ENCODE peak calls at places on chromosomes 3 and 15, in ten cellular contexts. X, I, Q, F, P, S, Y, M, U and B are unnamed samples.

GRCh38 chr3:38843898-38844297 is 27.9 kb upstream of the SCN10A start:
- DNase-seq in X (no peak), I (peak), Q (peak), F (peak), P (no peak), S (peak), Y (peak), M (peak), U (no peak), B (no peak)

GRCh38 chr15:61383421-61383820 is 154.3 kb upstream of the RORA start:
- DNase-seq in X (no peak), I (no peak), Q (peak), F (no peak), P (no peak), S (no peak), Y (peak), M (no peak), U (no peak), B (peak)

GRCh38 chr3:160478338-160478737 is 28.8 kb upstream of the TRIM59 start:
- DNase-seq in X (no peak), I (no peak), Q (peak), F (no peak), P (no peak), S (no peak), Y (peak), M (no peak), U (no peak), B (no peak)

GRCh38 chr3:154334973-154335420 is 10.7 kb upstream of the DHX36 start:
- DNase-seq in X (peak), I (peak), Q (peak), F (peak), P (peak), S (no peak), Y (peak), M (no peak), U (no peak), B (peak)

GRCh38 chr3:136862611-136862951 is 573 bp downstream of the NCK1 start:
- DNase-seq in X (peak), I (peak), Q (peak), F (peak), P (peak), S (no peak), Y (peak), M (peak), U (no peak), B (peak)

GRCh38 chr3:117622130-117622841 is 912.7 kb downstream of the TUSC7 start:
- DNase-seq in X (peak), I (no peak), Q (peak), F (no peak), P (peak), S (peak), Y (peak), M (no peak), U (no peak), B (peak)

GRCh38 chr15:49832421-49832980 is 211.7 kb downstream of the DTWD1 start:
- DNase-seq in X (no peak), I (peak), Q (no peak), F (no peak), P (peak), S (no peak), Y (peak), M (no peak), U (no peak), B (no peak)

GRCh38 chr3:128301186-128302023 is 148.1 kb downstream of the EEFSEC start:
- DNase-seq in X (no peak), I (no peak), Q (no peak), F (no peak), P (no peak), S (no peak), Y (no peak), M (no peak), U (no peak), B (no peak)

GRCh38 chr15:80609512-80609946 is 85.6 kb upstream of the ABHD17C start:
- DNase-seq in X (peak), I (no peak), Q (peak), F (no peak), P (peak), S (no peak), Y (no peak), M (no peak), U (no peak), B (no peak)

GRCh38 chr3:8532251-8532831 is 30.7 kb downstream of the LMCD1 start:
- DNase-seq in X (no peak), I (no peak), Q (peak), F (peak), P (no peak), S (no peak), Y (peak), M (no peak), U (no peak), B (peak)

GRCh38 chr15:70112018-70112395 is 14.3 kb upstream of the TLE3 start:
- DNase-seq in X (no peak), I (peak), Q (no peak), F (no peak), P (no peak), S (no peak), Y (peak), M (no peak), U (no peak), B (no peak)

GRCh38 chr3:176799675-176800074 is 397.6 kb downstream of the TBL1XR1 start:
- DNase-seq in X (no peak), I (no peak), Q (no peak), F (no peak), P (no peak), S (no peak), Y (no peak), M (no peak), U (no peak), B (no peak)

GRCh38 chr3:13703071-13703470 is 154.1 kb downstream of the FBLN2 start:
- DNase-seq in X (no peak), I (no peak), Q (no peak), F (no peak), P (no peak), S (no peak), Y (no peak), M (no peak), U (no peak), B (no peak)

GRCh38 chr15:66850078-66850991 is 148.3 kb downstream of the SMAD6 start:
- DNase-seq in X (no peak), I (no peak), Q (no peak), F (no peak), P (no peak), S (no peak), Y (no peak), M (no peak), U (no peak), B (no peak)

GRCh38 chr15:87033056-87033455 is 953.4 kb downstream of the AGBL1 start:
- DNase-seq in X (no peak), I (peak), Q (peak), F (no peak), P (no peak), S (no peak), Y (peak), M (no peak), U (no peak), B (no peak)